ENCODE peak calls at places on chromosomes 1 and 21, in six cellular contexts. O is mesenchymal stem cell, J is neuronal stem cell, U is H9, X is IMR-90, I is H1. D is an unnamed sample.

GRCh38 chr21:42654913-42655796 is 1.7 kb downstream of the PDE9A start:
- DNase-seq in O (peak; percentile 16), U (no peak), J (no peak), I (no peak), X (no peak), D (no peak)

GRCh38 chr1:38375035-38375434 is 328.4 kb upstream of the POU3F1 start:
- DNase-seq in O (no peak), X (no peak), J (no peak), U (no peak), I (no peak), D (no peak)

GRCh38 chr1:19414490-19414889 is 70.8 kb downstream of the CAPZB start:
- DNase-seq in J (no peak), X (no peak), I (no peak), O (no peak), U (no peak), D (no peak)

GRCh38 chr1:52916241-52916975 is 5.1 kb downstream of the ECHDC2 start:
- DNase-seq in O (no peak), X (no peak), I (no peak), U (no peak), J (no peak), D (no peak)

GRCh38 chr1:77322061-77322900 is 40.5 kb downstream of the AK5 start:
- DNase-seq in O (peak; percentile 66), U (no peak), I (peak; percentile 9), X (peak; percentile 91), J (no peak), D (peak; percentile 63)

GRCh38 chr1:234218078-234218477 is 155.2 kb upstream of the COA6 start:
- DNase-seq in U (no peak), J (no peak), I (no peak), X (no peak), O (no peak), D (no peak)

GRCh38 chr1:76073471-76073870 is 1.1 kb upstream of the ST6GALNAC3 start:
- DNase-seq in U (no peak), I (no peak), X (peak; percentile 84), J (no peak), O (peak; percentile 94), D (peak; percentile 44)

GRCh38 chr1:185560760-185561159 is 173.4 kb upstream of the HMCN1 start:
- DNase-seq in U (no peak), X (no peak), I (no peak), J (no peak), O (no peak), D (no peak)

GRCh38 chr1:3743421-3743820 is 8.8 kb upstream of the CCDC27 start:
- DNase-seq in U (no peak), I (no peak), J (no peak), O (no peak), X (no peak), D (no peak)

GRCh38 chr1:67970088-67970487 is 80.3 kb downstream of the DIRAS3 start:
- DNase-seq in X (peak; percentile 90), J (no peak), O (no peak), I (no peak), U (no peak), D (no peak)

GRCh38 chr1:4045397-4046010 is 145.4 kb upstream of the C1orf174 start:
- DNase-seq in U (no peak), X (no peak), J (no peak), O (no peak), I (no peak), D (no peak)

GRCh38 chr1:96049759-96050409 is 671.7 kb upstream of the PTBP2 start:
- DNase-seq in X (no peak), J (no peak), U (no peak), O (no peak), I (no peak), D (no peak)

GRCh38 chr1:69915347-69915746 is 290.0 kb downstream of the LRRC40 start:
- DNase-seq in O (peak; percentile 28), X (peak; percentile 19), U (no peak), I (no peak), J (no peak), D (no peak)

GRCh38 chr1:82227696-82228095 is 427.0 kb downstream of the ADGRL2 start:
- DNase-seq in J (no peak), I (no peak), O (peak; percentile 14), X (no peak), U (no peak), D (peak; percentile 1)

GRCh38 chr1:53348491-53349368 is 20.9 kb upstream of the LRP8 start:
- DNase-seq in X (no peak), I (no peak), J (no peak), O (no peak), U (peak; percentile 27), D (no peak)

GRCh38 chr1:61124691-61125090 is 42.3 kb downstream of the NFIA start:
- DNase-seq in J (no peak), X (no peak), I (no peak), O (no peak), U (no peak), D (peak; percentile 63)

GRCh38 chr1:67135354-67135753 is 584 bp upstream of the C1orf141 start:
- DNase-seq in U (no peak), J (no peak), X (peak; percentile 86), O (peak; percentile 88), I (no peak), D (no peak)

GRCh38 chr1:39500862-39501389 is 9.5 kb downstream of the BMP8A start:
- DNase-seq in X (no peak), I (no peak), O (no peak), U (no peak), J (no peak), D (no peak)

GRCh38 chr1:97252076-97252475 is 530.5 kb downstream of the PTBP2 start:
- DNase-seq in U (no peak), I (no peak), X (peak; percentile 81), O (peak; percentile 51), J (no peak), D (peak; percentile 23)

GRCh38 chr1:223141021-223141420 is 2.0 kb downstream of the TLR5 start:
- DNase-seq in O (peak; percentile 47), X (peak; percentile 3), U (no peak), I (no peak), J (no peak), D (no peak)

GRCh38 chr1:32993215-32993566 is 28.6 kb upstream of the RNF19B start:
- DNase-seq in O (no peak), J (no peak), I (no peak), U (no peak), X (no peak), D (no peak)

GRCh38 chr1:6971048-6971447 is 185.8 kb downstream of the CAMTA1 start:
- DNase-seq in X (peak; percentile 43), J (no peak), O (no peak), I (no peak), U (peak; percentile 16), D (no peak)

GRCh38 chr1:151841141-151841540 is 1.5 kb upstream of the C2CD4D start:
- DNase-seq in O (no peak), J (no peak), I (no peak), X (peak; percentile 72), U (no peak), D (no peak)

GRCh38 chr1:72285074-72285425 is 2.7 kb upstream of the NEGR1 start:
- DNase-seq in U (no peak), J (no peak), X (no peak), O (no peak), I (no peak), D (peak; percentile 81)

DNA sequence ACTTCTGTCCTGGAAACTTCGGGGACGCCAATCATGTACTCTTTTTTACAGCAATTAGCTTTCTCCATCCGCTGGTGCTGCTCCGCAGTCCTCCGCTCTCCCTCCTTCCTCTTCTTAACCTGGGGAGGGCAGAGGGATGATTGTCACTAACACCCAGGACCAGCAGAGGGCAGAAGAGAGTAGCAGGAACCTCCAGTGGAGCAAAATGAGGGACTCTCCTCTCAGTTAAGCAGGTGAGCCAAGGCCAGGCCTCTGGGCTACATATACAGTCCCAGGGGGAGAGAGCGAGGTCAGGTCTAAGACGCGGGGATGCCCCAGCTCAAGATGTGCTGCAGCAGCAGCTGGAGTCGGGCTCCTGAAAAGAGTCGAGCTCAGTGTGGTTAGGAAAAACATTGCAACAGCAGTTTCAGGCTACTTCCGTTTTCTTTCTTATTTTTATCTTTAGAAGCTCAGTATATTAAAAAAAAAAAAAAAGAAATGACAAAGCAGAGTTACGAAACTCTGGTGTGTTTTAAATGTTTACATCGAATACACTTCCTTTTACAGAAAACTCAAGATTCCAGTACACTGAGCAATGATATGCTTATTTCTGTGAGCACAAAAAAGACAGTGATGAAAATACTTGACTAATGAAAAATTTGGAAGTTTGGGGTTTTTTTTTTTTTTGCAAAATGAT is 25.7 kb upstream of the NLRP3 start:
- DNase-seq in O (peak; percentile 77), J (peak; percentile 81), U (peak; percentile 91), X (peak; percentile 75), I (peak; percentile 63), D (peak; percentile 94)
- H3K27ac ChIP-seq in O (no peak overlapping the region), J (no peak overlapping the region), U (no peak overlapping the region), X (peak overlapping the region; percentile 87), I (no peak overlapping the region), D (no peak overlapping the region)

GRCh38 chr1:54994355-54994990 is 4.3 kb upstream of the BSND start:
- DNase-seq in U (no peak), O (no peak), J (no peak), X (no peak), I (no peak), D (no peak)
- H2BK5ac ChIP-seq in U (no peak overlapping the region), O (no peak overlapping the region), J (no peak overlapping the region), X (no peak overlapping the region), I (peak overlapping the region; percentile 82), D (no peak overlapping the region)

DNA sequence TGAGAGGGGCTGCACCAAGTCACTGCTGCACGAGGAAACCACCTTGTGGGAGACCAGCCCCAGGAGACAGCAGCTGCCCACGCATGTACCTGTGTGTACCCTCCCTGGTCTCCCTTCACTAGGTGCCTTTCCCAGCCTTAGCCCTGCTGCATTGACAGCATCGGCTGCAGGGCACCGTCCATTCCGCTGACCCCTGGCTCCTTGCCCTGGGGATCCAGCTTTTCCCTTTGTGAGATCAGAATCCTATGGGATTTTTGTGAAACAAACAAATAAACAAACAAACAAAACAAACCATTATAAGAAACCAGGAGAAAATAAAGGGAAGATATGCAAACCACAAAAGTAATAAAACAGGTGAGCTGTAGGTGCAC is 2.1 kb downstream of the STUM start:
- DNase-seq in O (no peak), X (no peak), I (no peak), U (no peak), J (no peak), D (no peak)
- H3K14ac ChIP-seq in O (no peak overlapping the region), X (no peak overlapping the region), I (no peak overlapping the region), U (no peak overlapping the region), J (no peak overlapping the region), D (no peak overlapping the region)

DNA sequence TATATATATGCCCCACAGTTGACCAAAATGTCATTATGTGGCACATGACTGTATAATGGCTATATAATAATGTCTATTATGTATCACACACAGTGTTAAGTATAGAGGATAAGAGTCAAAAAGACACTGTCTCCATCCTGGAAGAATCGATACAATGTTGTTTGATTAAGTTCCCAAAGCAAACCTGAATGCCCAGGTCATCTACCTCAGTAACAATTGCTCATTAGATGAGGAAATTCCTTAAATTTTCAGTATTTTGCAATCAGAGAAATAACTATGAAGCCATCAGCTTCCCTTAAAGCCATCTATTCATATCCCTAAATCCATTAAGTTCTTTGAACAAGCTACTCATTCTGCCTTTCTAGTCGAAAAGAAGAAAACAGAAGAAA is 10.0 kb downstream of the FOXJ3 start:
- DNase-seq in O (no peak), X (no peak), U (no peak), I (no peak), J (no peak), D (peak; percentile 35)
- H3K27ac ChIP-seq in O (no peak overlapping the region), X (no peak overlapping the region), U (no peak overlapping the region), I (no peak overlapping the region), J (no peak overlapping the region), D (no peak overlapping the region)

D was measured in trophoblast cell.